ENCODE peak calls at places on chromosomes 12 and 14, in five cellular contexts. B is Panc1, A is neural progenitor cell, K is AG04449, V is choroid plexus epithelial cell. X is an unnamed sample.

GRCh38 chr12:118034429-118035193 is 18.1 kb downstream of the RFC5 start:
- DNase-seq in A (peak; percentile 49), K (no peak), B (no peak), V (peak; percentile 68), X (peak; percentile 65)

GRCh38 chr14:102279688-102280348 is 25.1 kb downstream of the MOK start:
- DNase-seq in B (peak; percentile 76), K (peak; percentile 100), V (peak; percentile 99), A (peak; percentile 2), X (peak; percentile 16)

GRCh38 chr12:32265920-32266319 is 133.4 kb upstream of the FGD4 start:
- DNase-seq in A (no peak), K (no peak), B (no peak), V (no peak), X (no peak)

GRCh38 chr12:42767326-42767954 is 177.9 kb upstream of the PRICKLE1 start:
- DNase-seq in B (no peak), V (no peak), K (no peak), A (no peak), X (no peak)

GRCh38 chr14:101774006-101774755 is 12.7 kb downstream of the PPP2R5C start:
- DNase-seq in B (no peak), V (no peak), K (no peak), A (no peak), X (no peak)

GRCh38 chr12:64670856-64671639 is 60.8 kb downstream of the RASSF3 start:
- DNase-seq in A (no peak), B (no peak), V (peak; percentile 88), K (no peak), X (no peak)

GRCh38 chr12:49618576-49618975 is 4.8 kb upstream of the PRPF40B start:
- DNase-seq in A (no peak), V (no peak), K (no peak), B (no peak), X (no peak)

GRCh38 chr12:58046281-58046680 is 104.9 kb downstream of the ATP23 start:
- DNase-seq in A (no peak), V (peak; percentile 28), B (no peak), K (no peak), X (no peak)

DNA sequence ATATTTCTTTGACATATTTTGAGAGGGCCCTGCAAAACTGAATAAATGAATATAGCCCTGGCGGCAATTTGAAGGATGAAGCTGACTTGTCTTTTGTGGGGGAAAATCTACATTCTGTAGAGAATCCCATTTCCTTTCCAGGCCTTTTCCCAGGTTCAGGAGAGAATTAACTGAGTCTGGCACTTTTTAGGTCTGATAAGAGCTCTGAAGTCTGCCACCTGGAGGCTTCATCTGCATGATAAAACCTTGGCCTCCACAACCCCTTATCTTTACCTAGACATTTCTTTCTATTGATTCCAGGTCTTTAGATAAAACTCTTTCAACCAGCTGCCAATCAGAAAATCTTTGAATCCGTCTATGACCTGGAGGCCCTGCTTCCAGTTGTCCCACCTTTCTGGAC is 299.4 kb downstream of the ETNK1 start:
- DNase-seq in K (no peak), V (no peak), B (no peak), A (no peak), X (peak; percentile 22)
- TF ChIP-seq CTCF in K (no peak), V (no peak), B (no peak), A (no peak), X (no peak)

DNA sequence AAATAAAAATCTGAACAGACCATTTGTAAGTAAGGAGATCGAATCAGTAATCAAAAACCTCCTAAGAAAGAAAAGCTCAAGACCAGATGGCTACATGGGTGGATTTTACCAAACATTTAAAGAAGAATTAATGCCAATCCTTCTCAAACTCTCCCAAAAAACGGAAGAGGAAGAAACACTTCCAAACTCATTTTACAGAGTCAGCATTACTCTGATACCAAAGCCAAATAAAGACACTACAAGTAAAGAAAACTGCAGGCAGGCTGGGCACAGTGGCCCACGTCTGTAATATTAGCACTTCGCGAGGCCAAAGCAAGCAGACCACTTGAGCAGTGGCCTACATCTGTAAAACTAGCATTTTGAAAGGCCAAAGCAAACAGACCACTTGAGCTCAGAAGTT is 159.8 kb downstream of the DPY19L2 start:
- DNase-seq in V (no peak), B (no peak), A (no peak), K (no peak), X (no peak)
- TF ChIP-seq CTCF in V (no peak), B (no peak), A (no peak), K (no peak), X (no peak)

GRCh38 chr14:54985156-54985555 is 41.7 kb downstream of the WDHD1 start:
- DNase-seq in B (no peak), V (no peak), A (no peak), K (no peak), X (no peak)

GRCh38 chr14:54979039-54979438 is 47.9 kb downstream of the WDHD1 start:
- DNase-seq in K (no peak), A (no peak), V (no peak), B (no peak), X (no peak)

GRCh38 chr14:54976316-54976715 is 50.6 kb downstream of the WDHD1 start:
- DNase-seq in K (peak; percentile 40), A (no peak), B (no peak), V (peak; percentile 88), X (no peak)

GRCh38 chr14:54975856-54976255 is 51.0 kb downstream of the WDHD1 start:
- DNase-seq in B (no peak), K (no peak), V (peak; percentile 39), A (no peak), X (no peak)

GRCh38 chr14:54981698-54982097 is 45.2 kb downstream of the WDHD1 start:
- DNase-seq in V (peak; percentile 48), A (no peak), K (no peak), B (no peak), X (no peak)
- TF ChIP-seq CTCF in V (peak; percentile 28), A (peak; percentile 31), K (no peak), B (peak; percentile 21), X (no peak)

GRCh38 chr12:110355080-110355479 is 48.4 kb downstream of the ANAPC7 start:
- DNase-seq in A (peak; percentile 65), V (peak; percentile 36), K (no peak), B (peak; percentile 13), X (peak; percentile 87)
- TF ChIP-seq CTCF in A (peak; percentile 67), V (peak; percentile 64), K (peak; percentile 31), B (peak; percentile 77), X (peak; percentile 92)

DNA sequence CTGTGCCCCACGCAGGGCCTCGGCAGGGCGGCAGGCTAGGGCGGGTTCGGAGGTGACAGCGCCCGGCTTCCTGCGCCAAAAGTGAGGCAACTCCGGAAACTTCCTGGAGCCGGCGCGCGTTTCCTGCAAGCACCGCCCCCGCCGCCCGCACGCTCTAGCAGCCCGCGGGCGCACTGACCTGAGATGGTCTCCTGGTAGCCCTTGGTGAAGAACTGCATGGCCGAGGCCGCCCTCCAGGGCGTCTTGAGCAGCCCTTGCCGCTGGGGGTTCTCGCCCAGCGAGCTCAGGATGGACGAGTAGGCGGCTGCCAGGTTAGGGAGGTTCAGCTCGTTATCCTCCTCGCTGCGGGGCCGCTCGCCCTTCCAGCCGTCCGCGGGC is 494 bp downstream of the GCH1 start:
- DNase-seq in K (no peak), B (no peak), V (peak; percentile 52), A (peak; percentile 77), X (peak; percentile 92)
- TF ChIP-seq CTCF in K (no peak), B (no peak), V (peak; percentile 15), A (no peak), X (no peak)